ENCODE peak calls at places on chromosomes 12 and 14, in six cellular contexts. D, E, B, P, N and K are unnamed samples.

GRCh38 chr12:47782372-47782770 is 9.3 kb downstream of the SLC48A1 start:
- DNase-seq in B (no peak), N (no peak), P (no peak), E (no peak), D (no peak), K (no peak)

GRCh38 chr14:52596861-52597260 is 44.2 kb downstream of the GPR137C start:
- DNase-seq in N (no peak), P (no peak), B (no peak), D (peak), E (no peak), K (no peak)

GRCh38 chr14:29216774-29217232 is 450.2 kb downstream of the FOXG1 start:
- DNase-seq in D (peak), P (no peak), B (no peak), E (no peak), N (no peak), K (no peak)

GRCh38 chr12:43579240-43579639 is 27.2 kb upstream of the ADAMTS20 start:
- DNase-seq in N (no peak), E (no peak), B (no peak), D (peak), P (no peak), K (no peak)

GRCh38 chr12:104458645-104459555 is 2.2 kb downstream of the CHST11 start:
- DNase-seq in P (peak), B (no peak), D (peak), E (no peak), N (peak), K (no peak)

GRCh38 chr14:75147423-75148071 is 20.7 kb upstream of the NEK9 start:
- DNase-seq in E (peak), P (peak), N (no peak), D (peak), B (peak), K (peak)

GRCh38 chr14:56221392-56222128 is 103.3 kb downstream of the PELI2 start:
- DNase-seq in P (no peak), E (no peak), D (no peak), N (no peak), B (no peak), K (no peak)

GRCh38 chr12:442235-442884 is 17.4 kb upstream of the B4GALNT3 start:
- DNase-seq in B (peak), N (no peak), P (peak), E (peak), D (peak), K (no peak)

GRCh38 chr14:103625361-103626095 is 3.5 kb upstream of the KLC1 start:
- DNase-seq in P (no peak), E (no peak), N (no peak), D (no peak), B (no peak), K (no peak)

GRCh38 chr12:94267907-94268575 is 119.7 kb downstream of the PLXNC1 start:
- DNase-seq in E (no peak), P (no peak), B (no peak), N (no peak), D (peak), K (no peak)

GRCh38 chr14:75764022-75764421 is 103.0 kb downstream of the TTLL5 start:
- DNase-seq in P (no peak), B (no peak), E (no peak), N (no peak), D (no peak), K (no peak)

GRCh38 chr14:65000868-65001600 is 14.3 kb downstream of the FNTB start:
- DNase-seq in N (no peak), D (no peak), B (no peak), P (peak), E (peak), K (no peak)

GRCh38 chr14:101232340-101233015 is 328.8 kb upstream of the DIO3 start:
- DNase-seq in E (no peak), P (no peak), D (no peak), N (no peak), B (no peak), K (no peak)

GRCh38 chr12:44184499-44185206 is 348.8 kb downstream of the TMEM117 start:
- DNase-seq in D (no peak), B (no peak), E (no peak), P (no peak), N (no peak), K (no peak)

GRCh38 chr14:64745511-64746041 is 41.4 kb downstream of the PLEKHG3 start:
- DNase-seq in N (no peak), D (no peak), B (no peak), E (peak), P (peak), K (no peak)

GRCh38 chr12:78746001-78746400 is 118.6 kb upstream of the SYT1 start:
- DNase-seq in B (no peak), N (no peak), E (no peak), D (no peak), P (no peak), K (no peak)

GRCh38 chr12:125856899-125857298 is 791.7 kb downstream of the AACS start:
- DNase-seq in P (no peak), N (no peak), B (no peak), D (no peak), E (no peak), K (no peak)

GRCh38 chr12:93223440-93224426 is 154.0 kb upstream of the NUDT4 start:
- DNase-seq in B (no peak), P (peak), D (peak), N (no peak), E (no peak), K (no peak)

GRCh38 chr12:24268663-24269186 is 319.3 kb upstream of the SOX5 start:
- DNase-seq in E (no peak), P (peak), N (no peak), D (no peak), B (no peak), K (no peak)
- TF ChIP-seq CTCF in E (no peak), P (no peak), N (no peak), D (no peak), B (peak), K (no peak)

GRCh38 chr12:107853479-107853878 is 79.0 kb downstream of the ASCL4 start:
- DNase-seq in E (no peak), N (no peak), B (no peak), P (no peak), D (no peak), K (no peak)
- TF ChIP-seq CTCF in E (no peak), N (no peak), B (no peak), P (no peak), D (no peak), K (no peak)

DNA sequence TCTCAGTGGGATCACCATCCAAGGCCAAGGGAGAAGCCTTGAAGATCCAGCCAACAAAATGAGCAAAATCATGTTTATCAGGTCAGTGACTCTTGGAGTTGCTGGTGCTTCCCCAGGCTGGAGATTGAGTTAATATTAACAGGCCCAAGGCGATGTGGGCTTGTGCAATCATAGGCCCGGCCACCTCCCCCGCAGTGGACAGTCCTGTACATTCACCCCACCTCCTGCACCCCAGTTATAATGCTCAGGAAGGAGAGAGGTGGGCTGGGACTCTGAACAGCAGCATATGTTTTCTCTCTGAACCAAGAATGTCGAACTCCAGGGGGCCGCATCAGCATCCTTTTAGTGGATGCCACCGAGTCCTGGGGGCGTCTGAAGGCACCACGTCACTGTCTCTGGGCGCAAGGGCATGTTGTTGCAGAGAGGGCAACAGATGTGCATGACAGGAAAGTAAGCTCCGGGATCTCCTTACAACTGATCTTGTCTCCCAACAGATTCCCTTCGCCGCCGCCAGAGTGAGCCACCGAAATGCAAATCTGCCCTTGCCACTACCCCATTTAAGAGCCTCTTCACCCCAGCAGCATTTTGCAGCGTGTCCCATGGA is 32.2 kb upstream of the SERPINA6 start:
- DNase-seq in E (peak), B (peak), D (peak), N (no peak), P (peak), K (peak)
- TF ChIP-seq CTCF in E (peak), B (peak), D (peak), N (no peak), P (peak), K (peak)

GRCh38 chr12:103399986-103400385 is 95.8 kb downstream of the C12orf42 start:
- DNase-seq in B (no peak), N (no peak), E (no peak), P (no peak), D (no peak), K (no peak)

GRCh38 chr12:103397536-103397935 is 98.2 kb downstream of the C12orf42 start:
- DNase-seq in E (no peak), D (no peak), P (no peak), B (no peak), N (no peak), K (no peak)

GRCh38 chr12:103401421-103401820 is 94.3 kb downstream of the C12orf42 start:
- DNase-seq in E (no peak), N (no peak), B (no peak), P (no peak), D (no peak), K (no peak)
- TF ChIP-seq CTCF in E (no peak), N (no peak), B (no peak), P (no peak), D (no peak), K (no peak)

GRCh38 chr12:119956047-119956446 is 33.0 kb upstream of the BICDL1 start:
- DNase-seq in E (no peak), B (no peak), D (peak), N (no peak), P (no peak), K (no peak)
- TF ChIP-seq CTCF in E (no peak), B (no peak), D (no peak), N (no peak), P (no peak), K (no peak)

GRCh38 chr14:68782091-68782981 is 10.5 kb downstream of the ZFP36L1 start:
- DNase-seq in N (no peak), D (no peak), E (no peak), P (no peak), B (no peak), K (no peak)
- TF ChIP-seq CTCF in N (no peak), D (no peak), E (no peak), P (no peak), B (peak), K (no peak)

GRCh38 chr14:51244591-51244990 is 4.5 kb downstream of the TMX1 start:
- DNase-seq in E (no peak), N (no peak), D (no peak), B (no peak), P (no peak), K (no peak)

GRCh38 chr14:51240804-51241380 is 845 bp downstream of the TMX1 start:
- DNase-seq in P (no peak), D (no peak), N (no peak), B (no peak), E (no peak), K (no peak)

GRCh38 chr14:51246032-51246431 is 6.0 kb downstream of the TMX1 start:
- DNase-seq in P (no peak), D (no peak), N (no peak), E (no peak), B (no peak), K (no peak)

GRCh38 chr14:51239813-51240803 is at the start of gene TMX1:
- DNase-seq in N (peak), E (peak), D (peak), B (peak), P (peak), K (peak)

DNA sequence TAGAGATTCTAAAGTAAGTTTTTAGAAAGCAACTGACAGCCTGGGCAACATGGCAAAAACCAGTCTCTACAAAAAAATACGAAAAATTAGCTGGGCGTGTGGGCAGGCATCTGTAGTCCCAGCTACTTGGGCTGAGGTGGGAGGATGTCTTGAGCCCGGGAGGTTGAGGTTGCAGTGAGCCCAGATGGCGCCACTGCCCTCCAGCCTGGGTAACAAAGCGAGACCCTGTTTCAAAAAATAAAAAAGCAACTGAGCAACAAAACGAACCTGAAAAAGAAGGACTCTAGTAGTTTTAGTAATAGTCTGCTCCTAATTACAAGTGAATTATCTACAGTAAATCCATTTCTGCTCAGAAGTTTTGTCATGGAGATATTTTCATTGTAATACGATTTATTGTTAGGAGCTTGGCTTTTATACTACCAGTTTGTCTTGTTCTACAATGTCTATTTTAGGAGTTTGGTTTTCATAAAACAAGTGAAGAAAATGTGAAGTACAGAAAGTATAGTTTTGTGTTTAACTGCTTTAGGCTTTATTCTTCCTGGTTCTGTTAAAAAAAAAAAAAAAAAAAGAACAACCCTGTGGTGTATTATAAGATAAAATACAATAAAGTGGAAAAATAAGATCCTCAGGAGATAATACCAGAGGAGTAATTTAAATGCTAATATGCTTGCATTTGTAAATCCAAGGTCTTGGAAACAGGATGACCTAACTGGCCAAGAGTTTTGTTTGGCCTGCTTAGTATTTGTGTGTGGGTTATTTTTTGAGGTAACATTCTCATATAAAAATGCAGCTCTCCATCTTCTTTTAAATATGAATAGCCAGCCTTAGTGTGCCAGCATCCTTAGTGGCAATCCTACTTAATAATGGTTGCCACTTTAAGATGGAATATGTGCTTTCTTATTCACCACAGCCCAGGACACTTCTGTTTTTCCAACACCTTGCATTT is 2.8 kb downstream of the TMX1 start:
- DNase-seq in E (no peak), P (no peak), N (no peak), D (peak), B (no peak), K (no peak)
- TF ChIP-seq CTCF in E (peak), P (no peak), N (no peak), D (no peak), B (no peak), K (no peak)

GRCh38 chr12:121062391-121063045 is 23.5 kb upstream of the OASL start:
- DNase-seq in P (no peak), E (no peak), N (no peak), D (no peak), B (no peak), K (no peak)

GRCh38 chr12:121057794-121058193 is 18.7 kb upstream of the OASL start:
- DNase-seq in B (no peak), N (no peak), D (no peak), P (no peak), E (no peak), K (no peak)

GRCh38 chr12:121061831-121062230 is 22.8 kb upstream of the OASL start:
- DNase-seq in P (peak), N (no peak), E (no peak), D (peak), B (no peak), K (no peak)

GRCh38 chr12:121059031-121059898 is 20.2 kb upstream of the OASL start:
- DNase-seq in D (no peak), E (no peak), P (no peak), B (no peak), N (no peak), K (no peak)

GRCh38 chr12:121060149-121061001 is 21.3 kb upstream of the OASL start:
- DNase-seq in P (peak), E (peak), D (peak), B (no peak), N (peak), K (peak)
- TF ChIP-seq CTCF in P (peak), E (peak), D (peak), B (peak), N (peak), K (peak)

DNA sequence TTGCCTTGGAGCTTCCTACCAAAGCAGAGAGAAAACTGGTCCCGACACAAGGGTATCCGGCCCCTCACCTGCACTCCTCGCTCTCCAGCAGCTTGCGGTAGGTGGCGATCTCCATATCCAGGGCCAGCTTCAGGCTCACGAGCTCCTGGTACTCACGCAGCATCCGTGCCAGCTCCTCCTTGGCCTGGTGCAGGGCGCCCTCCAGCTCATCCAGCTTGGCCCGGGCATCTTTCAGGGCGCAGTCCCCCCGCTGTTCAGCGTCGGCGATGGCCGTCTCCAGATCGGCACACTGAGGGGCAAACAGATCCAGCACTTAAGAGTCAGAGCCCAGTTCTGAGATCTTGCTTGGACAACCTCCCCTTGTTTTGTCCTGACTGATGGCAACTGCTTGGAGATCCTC is 13.7 kb downstream of the KRT72 start:
- DNase-seq in N (no peak), E (no peak), B (no peak), P (no peak), D (no peak), K (no peak)
- TF ChIP-seq CTCF in N (no peak), E (peak), B (no peak), P (no peak), D (no peak), K (no peak)

DNA sequence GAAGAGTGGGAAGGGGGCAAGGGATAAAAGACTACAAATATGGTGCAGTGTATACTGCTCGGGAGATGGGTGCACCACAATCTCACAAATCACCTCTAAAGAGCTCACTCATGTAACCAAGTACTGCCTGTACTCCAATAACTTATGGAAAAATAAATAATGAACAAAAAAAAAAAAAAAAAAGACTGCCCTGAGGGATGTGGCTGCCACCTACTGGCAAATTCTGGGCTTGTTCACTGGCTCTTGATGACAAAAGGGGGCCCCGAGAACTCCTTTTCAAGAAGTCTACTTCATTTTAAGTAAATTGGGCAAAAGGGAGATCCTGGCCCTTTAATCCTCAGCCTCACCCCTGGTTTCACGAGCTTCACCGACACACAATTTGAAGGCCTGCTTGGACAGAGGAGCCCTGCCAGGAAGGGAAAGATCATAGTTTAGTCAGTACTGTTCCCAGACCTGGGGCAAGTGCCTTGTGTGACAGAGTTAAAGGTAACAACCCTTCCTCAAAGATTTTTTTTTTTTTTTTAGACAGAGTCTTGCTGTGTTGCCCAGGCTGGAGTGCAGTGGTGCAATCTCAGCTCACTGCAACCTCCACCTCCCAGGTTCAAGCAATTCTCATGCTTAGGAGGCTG is 26.1 kb upstream of the STAC3 start:
- DNase-seq in N (no peak), E (peak), B (no peak), D (peak), P (peak), K (no peak)
- TF ChIP-seq CTCF in N (no peak), E (peak), B (peak), D (peak), P (peak), K (no peak)